ENCODE peak calls at places on chromosomes 11 and 22, in seven cellular contexts. One of them, this sample, is unnamed.

GRCh38 chr22:19641254-19641982 is 72.9 kb upstream of the SEPTIN5 start:
- DNase-seq in frontal cortex: no peak
- DNase-seq in tibial nerve: no peak
- DNase-seq in Ammon's horn: no peak
- DNase-seq in fibroblast of the aortic adventitia: no peak
- DNase-seq in cardiac fibroblast: no peak
- DNase-seq in heart left ventricle: no peak
- DNase-seq in this sample: peak; percentile 3

GRCh38 chr11:111322534-111322933 is 24.2 kb downstream of the POU2AF3 start:
- DNase-seq in tibial nerve: no peak
- DNase-seq in frontal cortex: no peak
- DNase-seq in heart left ventricle: no peak
- DNase-seq in Ammon's horn: no peak
- DNase-seq in cardiac fibroblast: no peak
- DNase-seq in fibroblast of the aortic adventitia: no peak
- DNase-seq in this sample: no peak

GRCh38 chr11:66328307-66329144 is 7.7 kb downstream of the RIN1 start:
- DNase-seq in heart left ventricle: peak; percentile 78
- DNase-seq in tibial nerve: peak; percentile 80
- DNase-seq in cardiac fibroblast: peak; percentile 82
- DNase-seq in frontal cortex: peak; percentile 83
- DNase-seq in fibroblast of the aortic adventitia: peak; percentile 77
- DNase-seq in Ammon's horn: peak; percentile 85
- DNase-seq in this sample: peak; percentile 75

GRCh38 chr11:45146072-45147016 is at the start of gene PRDM11:
- DNase-seq in heart left ventricle: peak; percentile 83
- DNase-seq in Ammon's horn: peak; percentile 47
- DNase-seq in cardiac fibroblast: peak; percentile 86
- DNase-seq in fibroblast of the aortic adventitia: peak; percentile 70
- DNase-seq in frontal cortex: peak; percentile 81
- DNase-seq in tibial nerve: no peak
- DNase-seq in this sample: peak; percentile 74

GRCh38 chr11:72947229-72947628 is 133.0 kb downstream of the ATG16L2 start:
- DNase-seq in tibial nerve: no peak
- DNase-seq in heart left ventricle: no peak
- DNase-seq in Ammon's horn: no peak
- DNase-seq in cardiac fibroblast: no peak
- DNase-seq in frontal cortex: no peak
- DNase-seq in fibroblast of the aortic adventitia: no peak
- DNase-seq in this sample: peak; percentile 7

GRCh38 chr11:10307022-10307410 is 2.1 kb downstream of the ADM start:
- DNase-seq in frontal cortex: peak; percentile 49
- DNase-seq in heart left ventricle: no peak
- DNase-seq in fibroblast of the aortic adventitia: peak; percentile 63
- DNase-seq in tibial nerve: no peak
- DNase-seq in Ammon's horn: no peak
- DNase-seq in cardiac fibroblast: no peak
- DNase-seq in this sample: peak; percentile 65

GRCh38 chr22:37672920-37673453 is 2.4 kb upstream of the LGALS1 start:
- DNase-seq in fibroblast of the aortic adventitia: no peak
- DNase-seq in tibial nerve: no peak
- DNase-seq in heart left ventricle: no peak
- DNase-seq in cardiac fibroblast: no peak
- DNase-seq in frontal cortex: no peak
- DNase-seq in Ammon's horn: no peak
- DNase-seq in this sample: no peak

GRCh38 chr11:96426356-96427103 is 36.7 kb downstream of the JRKL start:
- DNase-seq in fibroblast of the aortic adventitia: peak; percentile 77
- DNase-seq in tibial nerve: no peak
- DNase-seq in Ammon's horn: peak; percentile 67
- DNase-seq in cardiac fibroblast: peak; percentile 74
- DNase-seq in frontal cortex: no peak
- DNase-seq in heart left ventricle: no peak
- DNase-seq in this sample: peak; percentile 51

GRCh38 chr11:65887723-65888162 is 528 bp downstream of the FIBP start:
- DNase-seq in frontal cortex: no peak
- DNase-seq in Ammon's horn: no peak
- DNase-seq in fibroblast of the aortic adventitia: no peak
- DNase-seq in heart left ventricle: no peak
- DNase-seq in tibial nerve: no peak
- DNase-seq in cardiac fibroblast: no peak
- DNase-seq in this sample: peak; percentile 62

GRCh38 chr11:17714356-17714854 is 5.0 kb upstream of the MYOD1 start:
- DNase-seq in tibial nerve: no peak
- DNase-seq in cardiac fibroblast: no peak
- DNase-seq in frontal cortex: no peak
- DNase-seq in Ammon's horn: no peak
- DNase-seq in fibroblast of the aortic adventitia: no peak
- DNase-seq in heart left ventricle: peak; percentile 62
- DNase-seq in this sample: no peak

GRCh38 chr11:131186629-131187075 is 183.8 kb upstream of the NTM start:
- DNase-seq in frontal cortex: no peak
- DNase-seq in Ammon's horn: no peak
- DNase-seq in fibroblast of the aortic adventitia: no peak
- DNase-seq in cardiac fibroblast: no peak
- DNase-seq in heart left ventricle: no peak
- DNase-seq in tibial nerve: no peak
- DNase-seq in this sample: no peak

GRCh38 chr11:27447288-27447914 is 25.2 kb downstream of the LGR4 start:
- DNase-seq in Ammon's horn: no peak
- DNase-seq in heart left ventricle: no peak
- DNase-seq in cardiac fibroblast: peak; percentile 37
- DNase-seq in fibroblast of the aortic adventitia: peak; percentile 73
- DNase-seq in tibial nerve: no peak
- DNase-seq in frontal cortex: no peak
- DNase-seq in this sample: peak; percentile 91

GRCh38 chr22:40043086-40043485 is 48.3 kb downstream of the FAM83F start:
- DNase-seq in cardiac fibroblast: peak; percentile 79
- DNase-seq in heart left ventricle: peak; percentile 43
- DNase-seq in Ammon's horn: peak; percentile 43
- DNase-seq in frontal cortex: no peak
- DNase-seq in tibial nerve: peak; percentile 82
- DNase-seq in fibroblast of the aortic adventitia: peak; percentile 84
- DNase-seq in this sample: no peak

GRCh38 chr11:83403990-83404389 is 117.8 kb upstream of the CCDC90B start:
- DNase-seq in heart left ventricle: no peak
- DNase-seq in tibial nerve: no peak
- DNase-seq in fibroblast of the aortic adventitia: no peak
- DNase-seq in cardiac fibroblast: no peak
- DNase-seq in Ammon's horn: no peak
- DNase-seq in frontal cortex: no peak
- DNase-seq in this sample: no peak

GRCh38 chr22:50700387-50701075 is 27.9 kb downstream of the SHANK3 start:
- DNase-seq in fibroblast of the aortic adventitia: no peak
- DNase-seq in Ammon's horn: no peak
- DNase-seq in frontal cortex: no peak
- DNase-seq in cardiac fibroblast: no peak
- DNase-seq in heart left ventricle: peak; percentile 26
- DNase-seq in tibial nerve: no peak
- DNase-seq in this sample: no peak

GRCh38 chr11:124875401-124875800 is 10.2 kb downstream of the ROBO3 start:
- DNase-seq in frontal cortex: no peak
- DNase-seq in Ammon's horn: no peak
- DNase-seq in cardiac fibroblast: no peak
- DNase-seq in tibial nerve: no peak
- DNase-seq in fibroblast of the aortic adventitia: no peak
- DNase-seq in heart left ventricle: peak; percentile 19
- DNase-seq in this sample: no peak

GRCh38 chr11:114183041-114183511 is 113.1 kb upstream of the NNMT start:
- DNase-seq in frontal cortex: no peak
- DNase-seq in Ammon's horn: no peak
- DNase-seq in cardiac fibroblast: no peak
- DNase-seq in heart left ventricle: peak; percentile 66
- DNase-seq in fibroblast of the aortic adventitia: no peak
- DNase-seq in tibial nerve: no peak
- DNase-seq in this sample: no peak

GRCh38 chr22:20130319-20130718 is 1.3 kb upstream of the ZDHHC8 start:
- DNase-seq in heart left ventricle: no peak
- DNase-seq in cardiac fibroblast: no peak
- DNase-seq in fibroblast of the aortic adventitia: no peak
- DNase-seq in Ammon's horn: no peak
- DNase-seq in tibial nerve: no peak
- DNase-seq in frontal cortex: no peak
- DNase-seq in this sample: no peak

GRCh38 chr11:114367244-114367957 is 32.9 kb downstream of the C11orf71 start:
- DNase-seq in tibial nerve: no peak
- DNase-seq in fibroblast of the aortic adventitia: no peak
- DNase-seq in frontal cortex: no peak
- DNase-seq in cardiac fibroblast: no peak
- DNase-seq in heart left ventricle: no peak
- DNase-seq in Ammon's horn: no peak
- DNase-seq in this sample: no peak

GRCh38 chr11:65556470-65557279 is 1.5 kb downstream of the LTBP3 start:
- DNase-seq in frontal cortex: no peak
- DNase-seq in fibroblast of the aortic adventitia: no peak
- DNase-seq in tibial nerve: no peak
- DNase-seq in heart left ventricle: no peak
- DNase-seq in Ammon's horn: no peak
- DNase-seq in cardiac fibroblast: no peak
- DNase-seq in this sample: no peak

GRCh38 chr11:112564228-112564955 is 303.7 kb upstream of the PLET1 start:
- DNase-seq in Ammon's horn: peak; percentile 36
- DNase-seq in cardiac fibroblast: peak; percentile 46
- DNase-seq in tibial nerve: peak; percentile 26
- DNase-seq in heart left ventricle: peak; percentile 61
- DNase-seq in frontal cortex: peak; percentile 24
- DNase-seq in fibroblast of the aortic adventitia: peak; percentile 71
- DNase-seq in this sample: peak; percentile 58

This sample was measured in HCEC 1CT.